ENCODE peak calls at places on chromosome 21, in nine cellular contexts. H, N, P, G, S, Q, M, L and A are unnamed samples.

GRCh38 chr21:45444385-45444784 is 39.4 kb downstream of the COL18A1 start:
- DNase-seq in Q (no peak), G (no peak), M (no peak), P (no peak), L (no peak), H (no peak), S (no peak), N (no peak), A (no peak)

GRCh38 chr21:39715804-39716397 is 29.1 kb upstream of the IGSF5 start:
- DNase-seq in G (peak; percentile 49), P (peak; percentile 56), N (peak; percentile 45), L (peak; percentile 43), S (peak; percentile 48), M (peak; percentile 13), H (peak; percentile 53), Q (peak; percentile 36), A (peak; percentile 66)

GRCh38 chr21:31158789-31159581 is 120.7 kb upstream of the KRTAP19-8 start:
- DNase-seq in M (no peak), L (peak; percentile 70), N (no peak), G (no peak), H (no peak), S (no peak), Q (no peak), P (no peak), A (no peak)

GRCh38 chr21:42527489-42528158 is 14.0 kb downstream of the SLC37A1 start:
- DNase-seq in N (no peak), H (no peak), P (no peak), M (no peak), L (no peak), Q (peak; percentile 57), S (peak; percentile 41), G (no peak), A (no peak)

GRCh38 chr21:43803558-43804300 is 14.4 kb downstream of the RRP1 start:
- DNase-seq in G (no peak), Q (no peak), H (no peak), N (no peak), L (no peak), S (no peak), P (no peak), M (no peak), A (no peak)

GRCh38 chr21:35525443-35525842 is 476.3 kb upstream of the RUNX1 start:
- DNase-seq in M (peak; percentile 59), L (no peak), G (no peak), S (no peak), Q (no peak), N (peak; percentile 47), H (no peak), P (no peak), A (no peak)

GRCh38 chr21:46153259-46154154 is 1.9 kb downstream of the FTCD start:
- DNase-seq in S (peak; percentile 31), H (peak; percentile 74), Q (peak; percentile 57), P (peak; percentile 79), L (peak; percentile 33), G (peak; percentile 19), N (peak; percentile 20), M (no peak), A (peak; percentile 84)

GRCh38 chr21:9753943-9754342 is 767.4 kb upstream of the TPTE start:
- DNase-seq in G (no peak), P (no peak), H (no peak), S (no peak), Q (no peak), N (no peak), L (no peak), M (no peak), A (no peak)

GRCh38 chr21:34885636-34886553 is 163.2 kb downstream of the RUNX1 start:
- DNase-seq in S (no peak), G (no peak), H (peak; percentile 59), P (no peak), L (no peak), N (peak; percentile 51), Q (no peak), M (no peak), A (peak; percentile 63)

GRCh38 chr21:36847189-36847588 is 119.3 kb downstream of the HLCS start:
- DNase-seq in G (no peak), M (no peak), L (peak; percentile 81), H (peak; percentile 70), N (peak; percentile 82), S (no peak), Q (no peak), P (no peak), A (no peak)

GRCh38 chr21:45923146-45923545 is 58.4 kb upstream of the COL6A1 start:
- DNase-seq in G (peak; percentile 92), P (peak; percentile 80), Q (peak; percentile 45), L (peak; percentile 78), H (peak; percentile 74), N (peak; percentile 60), M (peak; percentile 2), S (no peak), A (peak; percentile 90)

GRCh38 chr21:33064623-33064996 is 5.3 kb upstream of the OLIG1 start:
- DNase-seq in P (peak; percentile 21), G (peak; percentile 14), M (no peak), L (no peak), S (no peak), Q (no peak), N (no peak), H (peak; percentile 15), A (peak; percentile 15)

GRCh38 chr21:17139696-17140095 is 373.1 kb upstream of the CXADR start:
- DNase-seq in H (no peak), P (no peak), G (no peak), S (peak; percentile 27), L (peak; percentile 33), M (peak; percentile 5), Q (no peak), N (peak; percentile 1), A (no peak)

GRCh38 chr21:43343992-43344886 is 82.7 kb downstream of the SIK1 start:
- DNase-seq in M (no peak), Q (no peak), H (no peak), G (peak; percentile 61), P (no peak), N (no peak), S (peak; percentile 66), L (no peak), A (peak; percentile 63)

GRCh38 chr21:29114765-29115164 is 15.7 kb upstream of the MAP3K7CL start:
- DNase-seq in H (no peak), S (no peak), Q (no peak), M (peak; percentile 78), P (no peak), G (no peak), L (peak; percentile 94), N (peak; percentile 95), A (peak; percentile 11)

GRCh38 chr21:34613679-34614442 is 1.1 kb downstream of the RCAN1 start:
- DNase-seq in M (no peak), S (no peak), Q (no peak), G (no peak), H (peak; percentile 36), N (peak; percentile 35), L (no peak), P (no peak), A (peak; percentile 14)

GRCh38 chr21:33878824-33879223 is 36.8 kb downstream of the ATP5PO start:
- DNase-seq in L (no peak), N (no peak), M (no peak), S (no peak), H (no peak), Q (no peak), P (no peak), G (no peak), A (no peak)

GRCh38 chr21:32412162-32412997 is at the start of gene EVA1C:
- DNase-seq in P (peak; percentile 20), S (peak; percentile 24), H (peak; percentile 74), G (peak; percentile 49), L (peak; percentile 30), Q (peak; percentile 13), M (no peak), N (peak; percentile 56), A (peak; percentile 64)

GRCh38 chr21:39098696-39099111 is 84.5 kb downstream of the PSMG1 start:
- DNase-seq in P (no peak), L (no peak), S (no peak), M (no peak), H (peak; percentile 26), Q (no peak), G (no peak), N (no peak), A (peak; percentile 77)

GRCh38 chr21:18832950-18833349 is 429.4 kb upstream of the TMPRSS15 start:
- DNase-seq in S (no peak), L (peak; percentile 49), Q (no peak), M (peak; percentile 74), N (no peak), P (no peak), H (no peak), G (no peak), A (no peak)

GRCh38 chr21:36835383-36835795 is 131.1 kb downstream of the HLCS start:
- DNase-seq in G (peak; percentile 50), Q (no peak), L (no peak), M (no peak), H (no peak), N (no peak), P (no peak), S (no peak), A (peak; percentile 33)

GRCh38 chr21:32844653-32845443 is 73.3 kb upstream of the PAXBP1 start:
- DNase-seq in S (no peak), H (no peak), P (no peak), M (peak; percentile 94), N (peak; percentile 66), G (no peak), Q (no peak), L (peak; percentile 72), A (no peak)

GRCh38 chr21:16269497-16269896 is 539.7 kb downstream of the USP25 start:
- DNase-seq in H (no peak), P (no peak), G (no peak), Q (no peak), S (no peak), M (no peak), L (no peak), N (no peak), A (no peak)

GRCh38 chr21:42302292-42302650 is 12.9 kb downstream of the TFF3 start:
- DNase-seq in S (no peak), Q (no peak), G (no peak), M (no peak), L (no peak), P (no peak), N (no peak), H (no peak), A (peak; percentile 40)

GRCh38 chr21:33478858-33479678 is 706 bp downstream of the TMEM50B start:
- DNase-seq in M (no peak), Q (peak; percentile 47), H (peak; percentile 50), S (no peak), L (peak; percentile 36), G (peak; percentile 31), P (peak; percentile 43), N (peak; percentile 42), A (peak; percentile 71)

GRCh38 chr21:44703731-44704635 is 7.0 kb downstream of the KRTAP10-12 start:
- DNase-seq in N (no peak), Q (no peak), H (no peak), P (no peak), G (no peak), L (no peak), S (no peak), M (no peak), A (no peak)

GRCh38 chr21:25456672-25457071 is 150.6 kb downstream of the MRPL39 start:
- DNase-seq in G (no peak), P (no peak), S (no peak), Q (no peak), N (peak; percentile 34), H (no peak), L (peak; percentile 39), M (no peak), A (no peak)

GRCh38 chr21:42089093-42089631 is 18.0 kb downstream of the UMODL1 start:
- DNase-seq in S (no peak), Q (no peak), H (no peak), L (peak; percentile 37), P (no peak), M (no peak), G (no peak), N (no peak), A (no peak)

GRCh38 chr21:44907966-44908364 is 12.7 kb downstream of the ITGB2 start:
- DNase-seq in P (no peak), L (no peak), Q (no peak), S (no peak), H (no peak), G (no peak), M (no peak), N (no peak), A (no peak)

GRCh38 chr21:32328595-32328994 is 29.9 kb downstream of the MRAP start:
- DNase-seq in M (no peak), S (no peak), H (peak; percentile 81), G (no peak), L (no peak), N (no peak), P (no peak), Q (no peak), A (peak; percentile 9)

GRCh38 chr21:35048706-35049617 is at the start of gene RUNX1:
- DNase-seq in S (no peak), G (no peak), M (peak; percentile 31), Q (peak; percentile 83), L (peak; percentile 94), P (no peak), N (peak; percentile 90), H (peak; percentile 43), A (no peak)